ENCODE peak calls at places on chromosomes 13 and 19, in six cellular contexts. One of them, this sample, is unnamed.

GRCh38 chr19:50477751-50478515 is 1.3 kb upstream of the GARIN5A start:
- DNase-seq in adrenal gland: no peak
- DNase-seq in psoas muscle: peak; percentile 8
- DNase-seq in uterus: no peak
- DNase-seq in pancreas: peak; percentile 43
- DNase-seq in mammary epithelial cell: no peak
- DNase-seq in this sample: no peak

GRCh38 chr19:8608858-8609209 is 1.7 kb downstream of the ADAMTS10 start:
- DNase-seq in adrenal gland: no peak
- DNase-seq in psoas muscle: no peak
- DNase-seq in uterus: no peak
- DNase-seq in pancreas: no peak
- DNase-seq in mammary epithelial cell: no peak
- DNase-seq in this sample: no peak

GRCh38 chr13:27403727-27404385 is 20.6 kb upstream of the GTF3A start:
- DNase-seq in adrenal gland: no peak
- DNase-seq in psoas muscle: no peak
- DNase-seq in uterus: no peak
- DNase-seq in pancreas: no peak
- DNase-seq in mammary epithelial cell: no peak
- DNase-seq in this sample: no peak

GRCh38 chr13:50616101-50616500 is 227.4 kb downstream of the DLEU7 start:
- DNase-seq in adrenal gland: no peak
- DNase-seq in psoas muscle: no peak
- DNase-seq in uterus: no peak
- DNase-seq in pancreas: no peak
- DNase-seq in mammary epithelial cell: peak; percentile 16
- DNase-seq in this sample: no peak

GRCh38 chr13:113802090-113802531 is 43.1 kb downstream of the TMEM255B start:
- DNase-seq in adrenal gland: peak; percentile 35
- DNase-seq in psoas muscle: peak; percentile 76
- DNase-seq in uterus: peak; percentile 71
- DNase-seq in pancreas: peak; percentile 53
- DNase-seq in mammary epithelial cell: peak; percentile 52
- DNase-seq in this sample: no peak

GRCh38 chr13:76890036-76890435 is 3.8 kb upstream of the KCTD12 start:
- DNase-seq in adrenal gland: no peak
- DNase-seq in psoas muscle: no peak
- DNase-seq in uterus: no peak
- DNase-seq in pancreas: no peak
- DNase-seq in mammary epithelial cell: peak; percentile 95
- DNase-seq in this sample: no peak

GRCh38 chr13:24233351-24233901 is 72.9 kb downstream of the SPATA13 start:
- DNase-seq in adrenal gland: no peak
- DNase-seq in psoas muscle: no peak
- DNase-seq in uterus: peak; percentile 45
- DNase-seq in pancreas: no peak
- DNase-seq in mammary epithelial cell: no peak
- DNase-seq in this sample: peak; percentile 90

GRCh38 chr19:47779524-47780214 is 1.2 kb downstream of the SELENOW start:
- DNase-seq in adrenal gland: no peak
- DNase-seq in psoas muscle: peak; percentile 90
- DNase-seq in uterus: peak; percentile 73
- DNase-seq in pancreas: peak; percentile 38
- DNase-seq in mammary epithelial cell: no peak
- DNase-seq in this sample: peak; percentile 61

GRCh38 chr13:88622362-88622973 is 951.3 kb downstream of the SLITRK5 start:
- DNase-seq in adrenal gland: no peak
- DNase-seq in psoas muscle: no peak
- DNase-seq in uterus: no peak
- DNase-seq in pancreas: no peak
- DNase-seq in mammary epithelial cell: no peak
- DNase-seq in this sample: no peak

DNA sequence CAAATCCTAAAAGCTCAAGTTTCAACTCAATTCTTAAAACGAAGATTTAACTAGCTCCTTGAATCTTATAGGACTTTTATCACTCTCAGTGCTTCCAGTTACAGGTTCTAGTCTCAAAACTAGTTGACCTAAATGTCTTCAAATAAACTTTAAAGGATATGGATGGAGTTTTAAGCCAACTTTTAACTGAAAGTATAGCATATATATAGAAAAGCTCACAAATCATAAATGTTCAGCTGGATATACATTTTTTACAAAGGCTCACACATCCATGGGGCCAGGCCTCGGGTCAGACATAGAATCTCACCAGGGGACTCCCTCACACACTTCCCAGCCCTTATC is 47.1 kb upstream of the ARHGEF7 start:
- DNase-seq in adrenal gland: no peak
- DNase-seq in psoas muscle: no peak
- DNase-seq in uterus: no peak
- DNase-seq in pancreas: no peak
- DNase-seq in mammary epithelial cell: no peak
- DNase-seq in this sample: no peak
- TF ChIP-seq CTCF in adrenal gland: peak; percentile 13
- TF ChIP-seq CTCF in psoas muscle: no peak
- TF ChIP-seq CTCF in uterus: no peak
- TF ChIP-seq CTCF in pancreas: no peak
- TF ChIP-seq CTCF in mammary epithelial cell: no peak
- TF ChIP-seq CTCF in this sample: no peak

GRCh38 chr19:3665681-3666544 is 34.4 kb downstream of the PIP5K1C start:
- DNase-seq in adrenal gland: peak; percentile 68
- DNase-seq in psoas muscle: peak; percentile 84
- DNase-seq in uterus: peak; percentile 79
- DNase-seq in pancreas: peak; percentile 87
- DNase-seq in mammary epithelial cell: peak; percentile 14
- DNase-seq in this sample: peak; percentile 51
- H3K36me3 ChIP-seq in adrenal gland: no peaks in the 10 kb centered on the region
- H3K36me3 ChIP-seq in psoas muscle: no peaks in the 10 kb centered on the region
- H3K36me3 ChIP-seq in uterus: no peaks in the 10 kb centered on the region
- H3K36me3 ChIP-seq in pancreas: no peaks in the 10 kb centered on the region
- H3K36me3 ChIP-seq in mammary epithelial cell: no peaks in the 10 kb centered on the region
- H3K36me3 ChIP-seq in this sample: peaks cover 16% of the 10 kb centered on the region

GRCh38 chr13:69107436-69107835 is 1000.2 kb upstream of the ATXN8OS start:
- DNase-seq in adrenal gland: no peak
- DNase-seq in psoas muscle: no peak
- DNase-seq in uterus: no peak
- DNase-seq in pancreas: no peak
- DNase-seq in mammary epithelial cell: no peak
- DNase-seq in this sample: no peak

GRCh38 chr13:69109891-69110525 is 997.6 kb upstream of the ATXN8OS start:
- DNase-seq in adrenal gland: no peak
- DNase-seq in psoas muscle: no peak
- DNase-seq in uterus: no peak
- DNase-seq in pancreas: no peak
- DNase-seq in mammary epithelial cell: peak; percentile 0
- DNase-seq in this sample: no peak

DNA sequence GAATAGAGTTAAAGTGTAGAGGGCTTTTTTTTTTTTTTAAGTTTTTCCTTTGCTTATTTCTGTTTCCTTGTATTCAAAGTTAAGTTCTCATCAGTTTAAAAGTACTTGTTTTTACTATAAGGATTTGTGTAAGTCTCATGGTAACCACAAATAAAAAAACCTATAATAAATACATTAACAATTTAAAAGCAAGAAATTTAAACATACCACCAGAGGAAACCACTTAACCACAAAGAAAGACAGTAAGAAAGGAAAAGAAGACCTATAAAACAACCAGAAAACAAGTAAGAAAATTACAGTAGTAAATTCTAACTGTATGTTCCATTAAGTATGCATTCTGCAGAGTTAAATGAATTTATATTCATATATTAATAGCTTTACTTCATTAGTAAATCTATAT is 999.1 kb upstream of the ATXN8OS start:
- DNase-seq in adrenal gland: no peak
- DNase-seq in psoas muscle: no peak
- DNase-seq in uterus: no peak
- DNase-seq in pancreas: no peak
- DNase-seq in mammary epithelial cell: no peak
- DNase-seq in this sample: no peak
- TF ChIP-seq CTCF in adrenal gland: no peak
- TF ChIP-seq CTCF in psoas muscle: no peak
- TF ChIP-seq CTCF in uterus: no peak
- TF ChIP-seq CTCF in pancreas: no peak
- TF ChIP-seq CTCF in mammary epithelial cell: no peak
- TF ChIP-seq CTCF in this sample: no peak

DNA sequence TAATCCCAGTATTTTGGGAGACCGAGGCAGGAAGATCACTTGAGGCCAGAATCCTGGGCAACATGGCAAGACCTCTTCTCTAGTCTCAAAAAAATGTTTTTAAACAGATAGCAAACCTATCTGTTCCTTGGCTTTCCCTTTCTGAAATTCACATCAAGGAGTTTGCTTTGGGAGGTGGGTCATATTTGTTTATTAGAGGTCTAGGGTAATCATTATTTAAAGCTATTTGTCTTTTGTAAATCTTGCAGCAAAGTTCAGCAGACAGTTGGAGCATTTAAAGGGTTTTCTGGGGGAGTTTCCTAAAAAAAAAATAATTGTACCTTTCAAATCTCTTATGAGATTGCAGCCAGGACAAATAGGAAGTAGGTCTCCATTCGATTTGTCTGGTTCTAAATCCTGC is 17.5 kb downstream of the PPP5C start:
- DNase-seq in adrenal gland: no peak
- DNase-seq in psoas muscle: no peak
- DNase-seq in uterus: no peak
- DNase-seq in pancreas: no peak
- DNase-seq in mammary epithelial cell: no peak
- DNase-seq in this sample: no peak
- H3K36me3 ChIP-seq in adrenal gland: no peaks in the 10 kb centered on the region
- H3K36me3 ChIP-seq in psoas muscle: peaks cover 2% of the 10 kb centered on the region
- H3K36me3 ChIP-seq in uterus: no peaks in the 10 kb centered on the region
- H3K36me3 ChIP-seq in pancreas: no peaks in the 10 kb centered on the region
- H3K36me3 ChIP-seq in mammary epithelial cell: peaks cover 20% of the 10 kb centered on the region
- H3K36me3 ChIP-seq in this sample: peaks cover 10% of the 10 kb centered on the region